ENCODE peak calls at places on chromosome 18, in four cellular contexts. J is NCI-H1436; B is memory B cell; L is activated naive CD4-positive, alpha-beta T cell treated with anti-CD3 and anti-CD28 coated beads for 36 hours. K is an unnamed sample.

GRCh38 chr18:36537289-36537688 is 239.8 kb downstream of the FHOD3 start:
- DNase-seq in L (no peak), B (no peak), J (no peak), K (no peak)

GRCh38 chr18:24514439-24514838 is 54.0 kb downstream of the HRH4 start:
- DNase-seq in B (no peak), J (peak; percentile 12), L (peak; percentile 7), K (peak; percentile 78)

GRCh38 chr18:46899274-46899948 is 17.9 kb downstream of the PIAS2 start:
- DNase-seq in L (no peak), J (no peak), B (no peak), K (no peak)

GRCh38 chr18:47035156-47035671 is at the start of gene ELOA2:
- DNase-seq in B (no peak), J (no peak), L (no peak), K (no peak)

GRCh38 chr18:37565985-37566478 is 434 bp upstream of the CELF4 start:
- DNase-seq in L (no peak), J (peak; percentile 80), B (no peak), K (peak; percentile 4)

GRCh38 chr18:60568211-60568610 is 195.6 kb upstream of the MC4R start:
- DNase-seq in B (no peak), J (no peak), L (no peak), K (peak; percentile 23)

GRCh38 chr18:57859314-57859713 is 56.2 kb upstream of the ATP8B1 start:
- DNase-seq in J (no peak), B (no peak), L (peak; percentile 36), K (peak; percentile 51)

GRCh38 chr18:49250819-49251388 is 209.5 kb downstream of the DYM start:
- DNase-seq in B (no peak), J (peak; percentile 17), L (no peak), K (peak; percentile 47)

GRCh38 chr18:5066380-5066977 is 130.6 kb downstream of the AKAIN1 start:
- DNase-seq in L (peak; percentile 39), B (no peak), J (no peak), K (no peak)

K was measured in EL.